ENCODE peak calls at places on chromosomes 7 and 10, in four cellular contexts. K is A549, U is HCT116, N is DND-41. Q is an unnamed sample.

GRCh38 chr10:1903982-1904381 is 166.7 kb upstream of the ADARB2 start:
- DNase-seq in K (no peak), U (no peak), N (no peak), Q (no peak)

GRCh38 chr10:122830273-122830964 is 15.2 kb downstream of the CUZD1 start:
- DNase-seq in K (no peak), U (no peak), N (no peak), Q (no peak)

GRCh38 chr10:117224881-117225280 is 16.0 kb upstream of the SLC18A2 start:
- DNase-seq in K (no peak), U (no peak), N (no peak), Q (no peak)

GRCh38 chr10:58143944-58144343 is 123.8 kb downstream of the IPMK start:
- DNase-seq in K (no peak), U (no peak), N (no peak), Q (no peak)

GRCh38 chr7:115679976-115680375 is 350.6 kb downstream of the TFEC start:
- DNase-seq in K (no peak), U (peak), N (peak), Q (no peak)

GRCh38 chr7:108071551-108071950 is 58.6 kb downstream of the LAMB4 start:
- DNase-seq in K (no peak), U (no peak), N (no peak), Q (no peak)

GRCh38 chr10:88149906-88150305 is 286.5 kb downstream of the PTEN start:
- DNase-seq in K (no peak), U (no peak), N (no peak), Q (no peak)

GRCh38 chr10:124647421-124648130 is 96.6 kb downstream of the FAM53B start:
- DNase-seq in K (peak), U (peak), N (peak), Q (peak)

GRCh38 chr10:12700557-12700874 is 301.0 kb downstream of the CCDC3 start:
- DNase-seq in K (no peak), U (no peak), N (no peak), Q (no peak)

DNA sequence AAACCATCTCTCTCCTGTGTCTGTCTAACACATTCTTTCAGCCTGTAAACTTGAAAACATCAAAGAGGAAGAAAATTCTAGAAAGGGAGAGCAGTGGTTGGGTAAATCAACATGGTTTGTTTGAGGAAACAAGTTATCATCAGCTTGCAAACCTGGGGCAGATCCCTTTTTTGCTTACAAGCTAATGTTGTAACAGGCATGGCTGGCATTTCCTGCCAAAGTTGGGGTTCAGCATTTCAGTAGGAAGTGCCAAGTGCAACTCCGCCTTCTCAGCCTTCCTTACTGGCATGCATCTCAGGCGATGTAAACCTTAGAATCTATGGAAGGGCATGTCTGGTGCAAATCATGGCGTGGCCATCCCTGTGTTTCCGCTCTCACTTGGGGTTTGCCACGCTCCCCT is 112.7 kb downstream of the EEPD1 start:
- DNase-seq in K (no peak), U (no peak), N (no peak), Q (no peak)
- H3K27ac ChIP-seq in K (peak), U (no peak), N (no peak), Q (no peak)

DNA sequence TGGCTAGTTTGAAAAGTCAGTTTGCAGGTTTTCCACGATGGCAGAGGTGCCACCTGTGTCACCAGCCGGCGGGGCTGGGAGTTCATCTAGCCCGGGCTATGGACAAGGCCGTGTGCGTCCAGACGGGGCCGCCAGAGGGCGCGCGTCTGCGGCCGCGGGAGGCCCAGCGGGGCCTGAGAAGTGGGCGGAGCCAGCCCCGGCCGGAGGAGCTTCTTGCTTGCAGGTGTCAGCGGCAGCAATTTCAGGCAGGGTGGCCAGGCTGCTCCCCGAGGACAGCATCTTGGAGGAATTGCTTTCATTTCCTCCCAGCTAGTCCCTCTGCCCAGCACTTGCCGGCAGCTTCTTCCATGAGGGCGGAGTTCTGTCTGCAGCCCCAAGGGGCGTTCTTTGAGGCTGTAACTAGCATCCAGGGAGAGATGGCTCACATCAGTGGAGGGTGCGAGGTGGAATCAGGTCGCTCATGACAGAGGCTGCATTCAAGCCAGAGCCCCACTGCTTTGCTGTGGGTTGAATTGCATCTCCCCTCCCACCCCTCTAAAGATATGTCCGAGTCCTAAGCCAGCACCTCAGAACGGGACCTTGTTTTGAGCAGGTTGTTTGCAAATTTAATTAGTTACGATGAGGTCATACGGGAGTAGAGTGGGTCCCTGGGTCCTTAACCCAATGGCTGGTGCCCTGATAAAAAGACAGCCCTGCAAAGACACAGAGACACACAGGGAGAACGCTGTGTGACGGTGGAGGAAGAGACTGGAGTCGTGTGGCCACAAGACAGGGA is 85.9 kb upstream of the MKI67 start:
- DNase-seq in K (peak), U (peak), N (peak), Q (peak)
- H3K4me3 ChIP-seq in K (peak), U (no peak), N (peak), Q (peak)

GRCh38 chr10:132394201-132394811 is 2.7 kb upstream of the PWWP2B start:
- DNase-seq in K (no peak), U (no peak), N (no peak), Q (no peak)
- H3K27ac ChIP-seq in K (no peak), U (no peak), N (no peak), Q (no peak)

GRCh38 chr7:2638224-2638991 is 6.6 kb downstream of the TTYH3 start:
- DNase-seq in K (no peak), U (no peak), N (no peak), Q (no peak)
- H3K4me3 ChIP-seq in K (no peak), U (no peak), N (no peak), Q (no peak)